ENCODE peak calls at places on chromosomes 13 and 19, in six cellular contexts. N is epithelial cell of esophagus; C is neural crest cell; W is HTR-8/SVneo; F is activated naive CD4-positive, alpha-beta T cell treated with anti-CD3 and anti-CD28 coated beads, Interleukin-2, amount 10 ng/mL, durations not matched to agents 7 days and 5 days; A is AG09319. S is an unnamed sample.

GRCh38 chr13:23883255-23883654 is 5.9 kb downstream of the MIPEP start:
- DNase-seq in N (no peak), C (no peak), W (no peak), F (no peak), A (no peak), S (no peak)

GRCh38 chr19:46299695-46300094 is 2.9 kb downstream of the HIF3A start:
- DNase-seq in N (no peak), C (no peak), W (no peak), F (no peak), A (no peak), S (no peak)

GRCh38 chr19:15464394-15465385 is at the start of gene RASAL3:
- DNase-seq in N (no peak), C (no peak), W (no peak), F (peak), A (no peak), S (no peak)

GRCh38 chr19:2315818-2316353 is 7.9 kb upstream of the LINGO3 start:
- DNase-seq in N (no peak), C (peak), W (peak), F (peak), A (no peak), S (peak)

GRCh38 chr19:51341066-51341465 is 873 bp downstream of the VSIG10L start:
- DNase-seq in N (no peak), C (no peak), W (no peak), F (no peak), A (no peak), S (no peak)

GRCh38 chr13:24683833-24684599 is 3.8 kb downstream of the ATP12A start:
- DNase-seq in N (peak), C (peak), W (peak), F (peak), A (no peak), S (peak)

GRCh38 chr13:58994077-58994476 is 1169.7 kb downstream of the DIAPH3 start:
- DNase-seq in N (no peak), C (no peak), W (no peak), F (no peak), A (no peak), S (peak)

GRCh38 chr19:49116544-49116943 is 2.4 kb downstream of the LIN7B start:
- DNase-seq in N (no peak), C (no peak), W (no peak), F (no peak), A (no peak), S (no peak)

GRCh38 chr13:28716511-28716910 is 2.3 kb downstream of the SLC46A3 start:
- DNase-seq in N (peak), C (no peak), W (no peak), F (no peak), A (no peak), S (no peak)

GRCh38 chr19:13417054-13417453 is 89.2 kb downstream of the CACNA1A start:
- DNase-seq in N (no peak), C (no peak), W (no peak), F (no peak), A (no peak), S (no peak)

GRCh38 chr13:69547780-69548179 is 559.8 kb upstream of the ATXN8OS start:
- DNase-seq in N (no peak), C (no peak), W (no peak), F (no peak), A (no peak), S (no peak)

GRCh38 chr19:12937243-12938053 is 961 bp upstream of the CALR start:
- DNase-seq in N (no peak), C (peak), W (no peak), F (peak), A (no peak), S (peak)

GRCh38 chr13:65724261-65724660 is 1505.9 kb downstream of the PCDH9 start:
- DNase-seq in N (no peak), C (no peak), W (no peak), F (no peak), A (no peak), S (peak)

GRCh38 chr13:44876782-44877324 is 112.4 kb downstream of the NUFIP1 start:
- DNase-seq in N (no peak), C (peak), W (no peak), F (no peak), A (no peak), S (no peak)

GRCh38 chr19:43534811-43535761 is 2.1 kb downstream of the ZNF575 start:
- DNase-seq in N (peak), C (peak), W (no peak), F (peak), A (no peak), S (no peak)

GRCh38 chr19:46471116-46471733 is at the start of gene PNMA8A:
- DNase-seq in N (no peak), C (peak), W (no peak), F (no peak), A (no peak), S (no peak)

GRCh38 chr13:34587586-34587985 is 354.5 kb upstream of the NBEA start:
- DNase-seq in N (no peak), C (no peak), W (no peak), F (no peak), A (no peak), S (no peak)

GRCh38 chr13:27043013-27043412 is 128.6 kb downstream of the USP12 start:
- DNase-seq in N (peak), C (no peak), W (peak), F (no peak), A (peak), S (peak)

GRCh38 chr13:36753176-36753575 is 65.8 kb upstream of the RFXAP start:
- DNase-seq in N (no peak), C (no peak), W (no peak), F (no peak), A (no peak), S (no peak)

GRCh38 chr19:16244091-16244490 is 46.4 kb downstream of the AP1M1 start:
- DNase-seq in N (no peak), C (no peak), W (no peak), F (no peak), A (peak), S (no peak)

GRCh38 chr13:101473458-101473857 is 21.0 kb downstream of the ITGBL1 start:
- DNase-seq in N (peak), C (no peak), W (no peak), F (no peak), A (peak), S (no peak)